ENCODE peak calls at places on chromosomes 2 and 18, in four cellular contexts. F is A673; D is uterus; K is activated CD8-positive, alpha-beta T cell treated with anti-CD3 and anti-CD28 coated beads for 36 hours. Y is an unnamed sample.

GRCh38 chr2:169664978-169665930 is 29.0 kb downstream of the CFAP210 start:
- DNase-seq in F (no peak), K (no peak), D (no peak), Y (no peak)

GRCh38 chr18:69567813-69568488 is 167.3 kb downstream of the DOK6 start:
- DNase-seq in F (no peak), D (no peak), K (no peak), Y (no peak)

GRCh38 chr18:47184419-47185050 is 8.4 kb upstream of the IER3IP1 start:
- DNase-seq in D (no peak), F (no peak), K (peak), Y (no peak)

GRCh38 chr2:213016984-213017351 is 134.4 kb downstream of the IKZF2 start:
- DNase-seq in F (no peak), D (no peak), K (no peak), Y (no peak)

GRCh38 chr2:168136392-168136977 is 110.9 kb downstream of the STK39 start:
- DNase-seq in D (no peak), K (no peak), F (peak), Y (no peak)

GRCh38 chr2:25330273-25330672 is 11.5 kb downstream of the DNMT3A start:
- DNase-seq in F (no peak), D (no peak), K (no peak), Y (no peak)

GRCh38 chr2:185833864-185834263 is 95.3 kb downstream of the FSIP2 start:
- DNase-seq in D (no peak), K (no peak), F (no peak), Y (no peak)

GRCh38 chr2:63344575-63345284 is 243.5 kb downstream of the WDPCP start:
- DNase-seq in K (no peak), F (no peak), D (no peak), Y (no peak)

GRCh38 chr2:71948781-71949536 is 198.7 kb downstream of the CYP26B1 start:
- DNase-seq in K (no peak), F (no peak), D (no peak), Y (no peak)

GRCh38 chr2:86028763-86029381 is 76.8 kb downstream of the POLR1A start:
- DNase-seq in D (peak), K (no peak), F (no peak), Y (no peak)

GRCh38 chr18:37452015-37452414 is 113.6 kb downstream of the CELF4 start:
- DNase-seq in F (no peak), K (no peak), D (no peak), Y (no peak)

GRCh38 chr2:181250691-181251090 is 206.5 kb upstream of the ITGA4 start:
- DNase-seq in D (no peak), F (no peak), K (no peak), Y (no peak)

GRCh38 chr2:112168422-112169124 is 30.4 kb downstream of the FBLN7 start:
- DNase-seq in K (no peak), D (no peak), F (peak), Y (no peak)

GRCh38 chr2:45300026-45300750 is 290.9 kb upstream of the SIX2 start:
- DNase-seq in K (no peak), F (peak), D (no peak), Y (no peak)

GRCh38 chr2:163269375-163270021 is 430.9 kb upstream of the KCNH7 start:
- DNase-seq in K (no peak), D (no peak), F (no peak), Y (no peak)

GRCh38 chr2:163265562-163265961 is 427.0 kb upstream of the KCNH7 start:
- DNase-seq in D (no peak), F (no peak), K (no peak), Y (no peak)

GRCh38 chr2:163264376-163264775 is 425.8 kb upstream of the KCNH7 start:
- DNase-seq in D (no peak), K (no peak), F (no peak), Y (no peak)

DNA sequence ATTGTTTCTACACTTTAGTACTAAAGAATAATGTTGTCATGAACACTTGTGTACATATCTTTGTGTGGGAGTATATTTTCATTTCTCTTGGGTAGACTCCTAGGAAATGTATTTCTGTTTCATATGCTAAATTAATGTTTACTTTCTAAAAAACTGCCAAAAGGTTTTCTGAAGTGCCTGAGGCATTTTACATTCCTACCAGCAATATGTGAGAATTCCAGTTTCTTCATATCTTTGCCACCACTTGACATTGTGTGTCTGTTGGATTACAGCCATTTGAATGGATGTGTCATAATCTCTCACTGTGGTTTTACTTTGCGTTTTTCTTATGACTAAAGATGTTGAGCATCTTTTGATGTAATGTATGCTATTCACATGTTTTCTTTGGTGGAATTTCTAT is 428.2 kb upstream of the KCNH7 start:
- DNase-seq in K (no peak), F (no peak), D (no peak), Y (no peak)
- TF ChIP-seq CTCF in K (no peak), F (no peak), D (no peak), Y (no peak)

DNA sequence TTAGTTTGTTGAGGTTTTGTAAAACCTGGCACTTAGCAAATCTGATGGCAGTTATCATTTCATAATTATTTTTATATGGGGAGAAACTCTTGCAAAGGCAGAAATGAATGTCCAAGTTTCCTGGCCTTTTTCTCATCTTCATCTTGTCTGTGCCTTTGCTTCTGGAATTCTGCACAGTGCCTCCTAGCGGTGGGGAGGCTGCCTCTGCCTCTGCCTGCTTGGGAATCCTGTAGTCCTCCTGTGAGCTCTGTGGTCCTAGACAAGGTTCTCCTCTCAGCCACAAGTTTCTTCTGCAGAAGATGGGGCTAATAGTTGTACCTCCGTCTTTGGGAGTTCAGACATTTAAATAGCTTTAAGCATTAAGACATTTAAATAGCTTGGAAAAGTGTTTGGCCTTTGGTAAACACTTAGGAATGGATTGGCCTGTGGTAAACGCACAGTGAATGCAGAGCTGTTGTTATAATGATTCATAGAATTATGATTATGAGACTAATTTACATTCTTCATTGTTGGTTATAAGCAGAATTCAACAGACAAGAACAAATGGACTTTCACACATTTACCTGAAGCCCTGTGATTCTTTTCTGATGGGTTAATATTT is 101.2 kb downstream of the ZNF236 start:
- DNase-seq in D (no peak), K (no peak), F (peak), Y (no peak)
- TF ChIP-seq CTCF in D (peak), K (no peak), F (peak), Y (peak)

GRCh38 chr2:7084601-7085000 is 167.4 kb downstream of the RNF144A start:
- DNase-seq in K (no peak), F (no peak), D (no peak), Y (no peak)

GRCh38 chr2:7089284-7089683 is 172.1 kb downstream of the RNF144A start:
- DNase-seq in D (no peak), F (no peak), K (no peak), Y (no peak)

DNA sequence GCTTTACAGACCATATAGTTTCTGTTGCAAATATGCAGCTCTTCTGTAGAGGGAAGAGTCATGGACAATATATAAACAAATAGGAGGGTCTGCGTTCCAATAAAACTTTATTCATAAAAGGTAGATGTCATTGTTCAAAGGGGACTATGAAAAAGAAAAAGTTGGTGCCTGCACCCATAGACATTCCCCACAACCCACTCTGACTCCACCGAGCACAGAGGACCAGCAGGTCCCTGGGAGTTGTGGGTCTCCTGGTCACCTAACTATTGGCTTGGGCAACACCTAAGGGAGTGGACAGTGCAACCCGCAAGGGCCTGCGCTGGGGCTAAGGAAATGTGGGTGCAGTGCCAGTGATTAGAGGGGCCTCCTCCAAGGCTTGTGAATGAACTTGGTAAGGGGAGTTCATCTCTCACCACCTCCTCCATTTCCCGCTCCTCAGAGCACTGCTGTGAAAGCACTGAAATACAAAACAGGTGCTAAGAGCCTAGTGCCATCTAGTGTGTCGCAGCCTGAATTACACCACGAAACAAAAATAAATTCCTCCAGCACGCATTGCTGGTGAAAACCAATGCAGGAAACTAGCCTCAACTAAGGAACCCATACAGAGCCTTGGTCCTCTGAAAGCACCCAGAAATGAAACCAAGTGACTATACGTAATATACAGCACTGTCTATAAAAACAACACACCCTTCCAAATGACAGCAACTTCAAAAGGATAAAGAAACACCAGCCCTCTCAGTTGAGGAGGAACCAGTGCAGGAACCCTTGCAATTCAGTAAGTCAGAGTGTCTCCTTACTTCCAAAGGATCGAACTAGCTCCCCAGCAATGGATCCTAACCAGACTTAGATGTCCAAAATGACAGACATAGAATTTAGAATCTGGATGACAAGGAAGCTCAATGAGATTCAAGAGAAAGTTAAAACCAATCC is 166.6 kb downstream of the RNF144A start:
- DNase-seq in K (peak), F (peak), D (no peak), Y (no peak)
- TF ChIP-seq CTCF in K (peak), F (peak), D (no peak), Y (peak)

GRCh38 chr2:228135300-228135699 is 46.2 kb downstream of the SPHKAP start:
- DNase-seq in D (no peak), F (no peak), K (no peak), Y (no peak)

GRCh38 chr2:228136027-228136426 is 45.5 kb downstream of the SPHKAP start:
- DNase-seq in K (no peak), F (no peak), D (no peak), Y (no peak)

DNA sequence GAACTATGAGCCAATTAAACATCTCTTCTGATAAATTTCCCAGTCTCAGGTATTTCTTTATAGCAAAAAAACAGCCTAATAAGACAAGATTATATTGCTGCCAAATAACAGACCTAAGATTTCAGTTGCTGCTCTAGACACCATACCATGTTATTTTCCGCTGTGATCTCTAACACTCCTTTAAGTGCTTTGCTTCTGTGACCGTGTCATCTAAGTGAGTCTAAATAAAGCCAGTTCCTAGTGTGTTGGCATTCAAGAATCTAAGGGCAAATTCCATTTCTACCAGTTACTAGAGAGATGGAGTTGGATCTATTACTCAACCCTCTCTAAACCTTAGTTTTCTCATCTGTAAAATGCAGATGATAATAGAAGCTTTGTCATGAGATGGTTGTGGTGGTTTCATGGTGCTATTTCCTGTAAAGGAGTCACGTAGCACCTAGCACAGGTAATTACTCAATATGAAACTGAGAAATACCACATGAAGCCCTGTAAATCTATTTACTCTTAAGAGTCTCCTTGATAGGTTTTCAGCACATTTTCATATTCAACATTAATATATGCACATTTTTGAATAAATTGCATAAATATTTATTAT is 40.5 kb downstream of the SPHKAP start:
- DNase-seq in F (no peak), K (no peak), D (no peak), Y (no peak)
- TF ChIP-seq CTCF in F (no peak), K (no peak), D (no peak), Y (no peak)

GRCh38 chr2:203909946-203910476 is 26.6 kb upstream of the ICOS start:
- DNase-seq in D (no peak), K (no peak), F (no peak), Y (no peak)
- TF ChIP-seq CTCF in D (no peak), K (peak), F (no peak), Y (no peak)

GRCh38 chr2:74462054-74462785 is 3.0 kb downstream of the MOGS start:
- DNase-seq in F (no peak), K (no peak), D (no peak), Y (no peak)

GRCh38 chr2:74458957-74459290 is 686 bp downstream of the WBP1 start:
- DNase-seq in K (no peak), D (no peak), F (no peak), Y (no peak)

GRCh38 chr2:74459377-74460118 is 1.3 kb downstream of the WBP1 start:
- DNase-seq in D (no peak), F (no peak), K (no peak), Y (no peak)

GRCh38 chr2:74462786-74463105 is 2.4 kb downstream of the MOGS start:
- DNase-seq in D (no peak), K (no peak), F (no peak), Y (no peak)

GRCh38 chr2:74461187-74462053 is 3.2 kb downstream of the WBP1 start:
- DNase-seq in F (no peak), K (peak), D (no peak), Y (no peak)
- TF ChIP-seq CTCF in F (no peak), K (peak), D (no peak), Y (peak)

GRCh38 chr2:160156665-160157064 is 43.4 kb downstream of the ITGB6 start:
- DNase-seq in K (no peak), F (no peak), D (no peak), Y (no peak)

GRCh38 chr2:160157861-160158813 is 41.9 kb downstream of the ITGB6 start:
- DNase-seq in D (no peak), F (no peak), K (no peak), Y (no peak)

GRCh38 chr2:160156084-160156483 is 44.0 kb downstream of the ITGB6 start:
- DNase-seq in F (no peak), K (no peak), D (no peak), Y (no peak)
- TF ChIP-seq CTCF in F (no peak), K (no peak), D (no peak), Y (no peak)